ENCODE peak calls at places on chromosomes 13 and 19, in nine cellular contexts. X is stimulated activated CD8-positive, alpha-beta memory T cell treated with anti-CD3 and anti-CD28 coated beads, Interleukin-4, amount 100 ng/mL, for 1 hour; N is NCI-H1092; Q is fibroblast of lung; L is DMS153; Y is AG04449; B is neural crest cell; E is activated CD4-positive, CD25-positive, alpha-beta regulatory T cell treated with anti-CD3 and anti-CD28 coated beads, Interleukin-2, amount 50 U/mL, for 72 hours; C is substantia nigra. F is an unnamed sample.

GRCh38 chr13:74077847-74078246 is 56.4 kb downstream of the KLF12 start:
- DNase-seq in X (no peak), N (no peak), Q (no peak), L (no peak), Y (no peak), B (no peak), E (no peak), C (no peak), F (no peak)

GRCh38 chr13:33123066-33123940 is 107.1 kb downstream of the KL start:
- DNase-seq in X (no peak), N (no peak), Q (peak), L (peak), Y (no peak), B (no peak), E (no peak), C (no peak), F (no peak)

GRCh38 chr19:13022859-13023636 is 27.8 kb downstream of the NFIX start:
- DNase-seq in X (no peak), N (peak), Q (peak), L (peak), Y (peak), B (no peak), E (no peak), C (peak), F (no peak)

GRCh38 chr13:61685683-61686013 is 270.0 kb upstream of the PCDH20 start:
- DNase-seq in X (no peak), N (peak), Q (no peak), L (peak), Y (no peak), B (no peak), E (no peak), C (no peak), F (no peak)

GRCh38 chr13:43223206-43223605 is 199.8 kb downstream of the DNAJC15 start:
- DNase-seq in X (no peak), N (no peak), Q (no peak), L (no peak), Y (no peak), B (no peak), E (no peak), C (no peak), F (no peak)

GRCh38 chr19:14333101-14333871 is 48.0 kb upstream of the ADGRE5 start:
- DNase-seq in X (no peak), N (no peak), Q (peak), L (no peak), Y (no peak), B (peak), E (no peak), C (no peak), F (peak)

GRCh38 chr13:93003531-93003930 is 223.1 kb upstream of the GPC6 start:
- DNase-seq in X (no peak), N (no peak), Q (no peak), L (no peak), Y (no peak), B (no peak), E (no peak), C (no peak), F (no peak)

GRCh38 chr13:51728275-51728673 is 75.7 kb downstream of the DHRS12 start:
- DNase-seq in X (no peak), N (no peak), Q (no peak), L (no peak), Y (no peak), B (no peak), E (no peak), C (no peak), F (no peak)

GRCh38 chr13:74306496-74306895 is 172.3 kb upstream of the KLF12 start:
- DNase-seq in X (no peak), N (no peak), Q (peak), L (peak), Y (no peak), B (no peak), E (no peak), C (no peak), F (no peak)

GRCh38 chr13:92164822-92165221 is 766.4 kb downstream of the GPC5 start:
- DNase-seq in X (no peak), N (no peak), Q (no peak), L (no peak), Y (no peak), B (no peak), E (no peak), C (no peak), F (no peak)

GRCh38 chr19:13670846-13671245 is 93.5 kb upstream of the MRI1 start:
- DNase-seq in X (no peak), N (no peak), Q (no peak), L (no peak), Y (no peak), B (no peak), E (no peak), C (no peak), F (no peak)

GRCh38 chr19:57757941-57758340 is 11.3 kb downstream of the ZNF776 start:
- DNase-seq in X (no peak), N (no peak), Q (no peak), L (no peak), Y (no peak), B (no peak), E (no peak), C (no peak), F (no peak)

GRCh38 chr19:51272183-51272817 is 21.4 kb downstream of the SIGLECL1 start:
- DNase-seq in X (no peak), N (no peak), Q (no peak), L (no peak), Y (no peak), B (no peak), E (no peak), C (no peak), F (no peak)

GRCh38 chr13:39144941-39145533 is 106.8 kb downstream of the NHLRC3 start:
- DNase-seq in X (no peak), N (peak), Q (peak), L (no peak), Y (peak), B (peak), E (no peak), C (no peak), F (peak)

GRCh38 chr13:43473437-43473836 is 313.3 kb downstream of the ENOX1 start:
- DNase-seq in X (no peak), N (no peak), Q (no peak), L (no peak), Y (no peak), B (no peak), E (no peak), C (no peak), F (no peak)

GRCh38 chr13:27926644-27927434 is 7.0 kb downstream of the PDX1 start:
- DNase-seq in X (no peak), N (no peak), Q (no peak), L (no peak), Y (no peak), B (no peak), E (no peak), C (no peak), F (no peak)

GRCh38 chr19:19053508-19054314 is 10.1 kb upstream of the SLC25A42 start:
- DNase-seq in X (no peak), N (peak), Q (no peak), L (no peak), Y (no peak), B (peak), E (peak), C (peak), F (peak)

GRCh38 chr13:28145049-28145448 is 6.7 kb downstream of the PAN3 start:
- DNase-seq in X (no peak), N (no peak), Q (no peak), L (no peak), Y (no peak), B (no peak), E (no peak), C (no peak), F (no peak)